ENCODE peak calls at places on chromosomes 6 and 20, in seven cellular contexts. R is H1; W is CD8-positive, alpha-beta memory T cell; I is CD8-positive, alpha-beta T cell; N is adrenal gland; V is effector memory CD4-positive, alpha-beta T cell; H is cardiac muscle cell. A is an unnamed sample.

GRCh38 chr20:21323640-21324039 is 20.5 kb downstream of the XRN2 start:
- DNase-seq in R (no peak), N (peak; percentile 61), W (no peak), H (peak; percentile 82), V (no peak), I (no peak), A (no peak)

GRCh38 chr6:43389713-43390265 is 20.3 kb upstream of the ZNF318 start:
- DNase-seq in N (no peak), H (no peak), W (no peak), R (no peak), I (no peak), V (no peak), A (no peak)

GRCh38 chr6:8530775-8531435 is 95.6 kb upstream of the SLC35B3 start:
- DNase-seq in V (no peak), R (no peak), N (no peak), H (peak; percentile 4), I (no peak), W (no peak), A (no peak)

GRCh38 chr20:922781-923180 is 6.6 kb upstream of the ANGPT4 start:
- DNase-seq in N (no peak), R (no peak), V (no peak), W (no peak), I (no peak), H (no peak), A (no peak)

GRCh38 chr6:157434349-157435016 is 53.5 kb downstream of the ZDHHC14 start:
- DNase-seq in I (no peak), V (no peak), W (no peak), H (no peak), N (peak; percentile 84), R (no peak), A (no peak)

GRCh38 chr6:34095741-34096140 is 50.1 kb downstream of the GRM4 start:
- DNase-seq in H (no peak), V (no peak), N (no peak), I (no peak), R (no peak), W (no peak), A (no peak)

GRCh38 chr6:138454976-138455706 is 44.2 kb downstream of the NHSL1 start:
- DNase-seq in R (no peak), N (no peak), H (no peak), I (peak; percentile 61), W (peak; percentile 64), V (peak; percentile 8), A (no peak)

GRCh38 chr20:35011589-35012226 is 56.0 kb downstream of the MYH7B start:
- DNase-seq in V (no peak), R (no peak), H (no peak), W (no peak), I (no peak), N (no peak), A (no peak)

GRCh38 chr20:63045991-63046390 is 39.2 kb upstream of the BHLHE23 start:
- DNase-seq in W (peak; percentile 30), I (no peak), N (no peak), R (no peak), H (no peak), V (no peak), A (no peak)

GRCh38 chr20:25745100-25745499 is 48.4 kb upstream of the ZNF337 start:
- DNase-seq in R (no peak), V (no peak), N (no peak), I (no peak), H (no peak), W (no peak), A (no peak)

GRCh38 chr20:48697845-48698491 is 129.8 kb downstream of the PREX1 start:
- DNase-seq in N (peak; percentile 91), V (no peak), W (peak; percentile 26), H (peak; percentile 94), R (no peak), I (no peak), A (no peak)

GRCh38 chr20:14580426-14581074 is 243.1 kb upstream of the FLRT3 start:
- DNase-seq in R (no peak), N (no peak), I (no peak), W (no peak), H (no peak), V (no peak), A (no peak)

GRCh38 chr6:11277275-11278206 is 45.1 kb upstream of the NEDD9 start:
- DNase-seq in H (peak; percentile 95), R (no peak), W (peak; percentile 48), V (peak; percentile 15), N (no peak), I (no peak), A (peak; percentile 31)

GRCh38 chr6:139161169-139161568 is 26.3 kb downstream of the HECA start:
- DNase-seq in W (peak; percentile 86), I (peak; percentile 79), R (no peak), H (no peak), N (no peak), V (peak; percentile 71), A (no peak)

DNA sequence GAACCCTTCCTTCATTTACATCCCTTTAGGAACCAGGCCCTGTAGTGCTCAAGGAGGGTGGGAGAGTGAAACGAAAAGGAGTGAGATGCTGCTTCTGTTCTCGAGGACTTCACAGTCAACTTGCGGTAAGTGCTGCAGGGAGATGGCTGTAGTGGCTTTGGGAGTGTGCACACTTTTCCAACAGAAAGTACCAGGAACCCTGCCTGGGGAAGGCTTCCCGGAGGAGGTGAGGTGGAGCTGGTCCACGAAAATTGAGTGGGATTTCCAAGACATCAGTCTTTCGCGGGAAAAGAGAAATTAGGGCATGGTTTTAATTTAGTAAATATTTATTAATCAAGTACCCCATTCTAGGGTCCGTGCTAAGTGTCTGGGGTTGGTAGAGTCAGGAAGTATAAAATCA is 12.7 kb downstream of the TRIM31 start:
- DNase-seq in R (no peak), H (no peak), I (no peak), N (no peak), V (no peak), W (no peak), A (no peak)
- H3K27me3 ChIP-seq in R (peaks cover 71% of the 10 kb centered on the region), H (peaks cover 98% of the 10 kb centered on the region), I (no peaks in the 10 kb centered on the region), N (no peaks in the 10 kb centered on the region), V (peaks cover 10% of the 10 kb centered on the region), W (peaks cover 32% of the 10 kb centered on the region), A (peaks cover 42% of the 10 kb centered on the region)

GRCh38 chr20:45189067-45189611 is 14.4 kb downstream of the PI3 start:
- DNase-seq in N (no peak), V (no peak), H (no peak), R (no peak), W (no peak), I (no peak), A (no peak)
- H3K27me3 ChIP-seq in N (peaks cover 5% of the 10 kb centered on the region), V (no peaks in the 10 kb centered on the region), H (no peaks in the 10 kb centered on the region), R (no peaks in the 10 kb centered on the region), W (no peaks in the 10 kb centered on the region), I (no peaks in the 10 kb centered on the region), A (no peaks in the 10 kb centered on the region)

GRCh38 chr6:36132221-36132895 is 2.0 kb downstream of the MAPK13 start:
- DNase-seq in I (peak; percentile 44), V (no peak), H (no peak), W (no peak), N (no peak), R (no peak), A (no peak)
- H3K27me3 ChIP-seq in I (no peaks in the 10 kb centered on the region), V (no peaks in the 10 kb centered on the region), H (peaks cover 26% of the 10 kb centered on the region), W (no peaks in the 10 kb centered on the region), N (no peaks in the 10 kb centered on the region), R (peaks cover 10% of the 10 kb centered on the region), A (no peaks in the 10 kb centered on the region)

GRCh38 chr20:3074812-3075211 is 3.4 kb downstream of the OXT start:
- DNase-seq in I (no peak), W (no peak), V (no peak), R (no peak), H (no peak), N (no peak), A (no peak)
- H3K27me3 ChIP-seq in I (no peaks in the 10 kb centered on the region), W (no peaks in the 10 kb centered on the region), V (no peaks in the 10 kb centered on the region), R (peaks cover 30% of the 10 kb centered on the region), H (peaks cover 73% of the 10 kb centered on the region), N (no peaks in the 10 kb centered on the region), A (peaks cover 13% of the 10 kb centered on the region)

DNA sequence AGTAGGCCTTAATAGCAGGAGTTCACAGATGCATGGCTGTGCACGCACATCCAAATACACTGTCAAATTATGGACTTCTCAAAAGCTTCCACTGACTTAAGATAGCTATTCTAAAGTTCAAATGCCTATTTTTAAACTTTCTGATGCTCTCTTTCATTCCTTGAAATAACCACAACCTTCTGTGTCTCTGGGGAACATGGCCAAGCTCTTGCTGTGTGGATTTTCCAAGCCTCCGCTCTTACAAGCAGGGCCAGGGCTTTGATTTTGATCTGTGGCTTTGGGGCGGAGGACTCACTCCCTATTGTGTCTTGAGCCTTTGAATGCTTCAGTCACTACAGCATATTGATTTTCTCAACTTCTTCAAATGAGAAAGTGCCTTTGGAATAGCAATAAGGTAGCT is 35.6 kb upstream of the SNRPB2 start:
- DNase-seq in V (no peak), N (no peak), I (no peak), R (no peak), H (no peak), W (no peak), A (no peak)
- H3K27me3 ChIP-seq in V (no peaks in the 10 kb centered on the region), N (no peaks in the 10 kb centered on the region), I (no peaks in the 10 kb centered on the region), R (no peaks in the 10 kb centered on the region), H (no peaks in the 10 kb centered on the region), W (no peaks in the 10 kb centered on the region), A (no peaks in the 10 kb centered on the region)

GRCh38 chr6:118551063-118551672 is 3.1 kb downstream of the PLN start:
- DNase-seq in R (no peak), N (no peak), H (peak; percentile 81), I (no peak), V (no peak), W (no peak), A (no peak)

GRCh38 chr6:118544105-118544504 is 4.0 kb upstream of the PLN start:
- DNase-seq in V (no peak), H (no peak), R (no peak), N (no peak), I (no peak), W (no peak), A (no peak)

GRCh38 chr6:118546164-118546929 is 1.7 kb upstream of the PLN start:
- DNase-seq in W (no peak), V (no peak), R (no peak), I (no peak), N (no peak), H (no peak), A (no peak)

GRCh38 chr6:118551673-118552063 is 3.6 kb downstream of the PLN start:
- DNase-seq in N (no peak), V (no peak), R (no peak), W (no peak), I (no peak), H (peak; percentile 80), A (no peak)

DNA sequence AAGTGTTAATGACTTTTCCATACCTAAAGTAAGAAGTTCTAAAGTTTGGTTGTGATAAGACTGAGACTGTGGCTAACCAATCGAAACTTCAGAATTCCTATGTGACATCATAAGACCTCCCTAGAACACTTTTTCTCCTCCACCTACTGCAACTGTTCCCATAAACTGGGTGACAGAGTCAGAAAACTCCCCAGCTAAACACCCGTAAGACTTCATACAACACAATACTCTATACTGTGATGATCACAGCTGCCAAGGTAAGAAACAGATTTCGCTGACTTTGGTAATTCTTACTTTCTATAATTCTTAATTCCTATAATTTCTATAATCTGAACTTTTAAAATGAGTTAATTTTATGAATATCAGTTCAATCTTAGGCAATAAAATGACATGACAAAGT is at the start of gene PLN:
- DNase-seq in I (no peak), N (no peak), R (no peak), W (no peak), H (no peak), V (no peak), A (no peak)
- H3K27me3 ChIP-seq in I (no peaks in the 10 kb centered on the region), N (no peaks in the 10 kb centered on the region), R (no peaks in the 10 kb centered on the region), W (no peaks in the 10 kb centered on the region), H (no peaks in the 10 kb centered on the region), V (no peaks in the 10 kb centered on the region), A (no peaks in the 10 kb centered on the region)

GRCh38 chr6:166862287-166862977 is 93.9 kb downstream of the RNASET2 start:
- DNase-seq in V (no peak), H (peak; percentile 5), R (peak; percentile 81), N (peak; percentile 30), I (peak; percentile 58), W (peak; percentile 55), A (no peak)
- H3K27me3 ChIP-seq in V (no peaks in the 10 kb centered on the region), H (no peaks in the 10 kb centered on the region), R (peaks cover 10% of the 10 kb centered on the region), N (peaks cover 17% of the 10 kb centered on the region), I (peaks cover 9% of the 10 kb centered on the region), W (peaks cover 10% of the 10 kb centered on the region), A (no peaks in the 10 kb centered on the region)